ENCODE peak calls at places on chromosomes 7 and 10, in four cellular contexts. B, M, X and W are unnamed samples.

GRCh38 chr7:37489703-37490102 is 41.0 kb upstream of the ELMO1 start:
- DNase-seq in X (no peak), M (no peak), B (no peak), W (no peak)

GRCh38 chr7:106979551-106980357 is 64.8 kb upstream of the PRKAR2B start:
- DNase-seq in B (peak; percentile 62), X (no peak), M (no peak), W (no peak)

GRCh38 chr10:93445097-93445960 is 36.8 kb downstream of the MYOF start:
- DNase-seq in M (peak; percentile 84), B (no peak), X (peak; percentile 97), W (no peak)

GRCh38 chr10:117320050-117320665 is 55.1 kb downstream of the PDZD8 start:
- DNase-seq in X (peak; percentile 23), M (no peak), B (peak; percentile 16), W (no peak)

GRCh38 chr7:134943785-134944400 is 42.4 kb upstream of the AGBL3 start:
- DNase-seq in M (peak; percentile 19), X (peak; percentile 57), B (no peak), W (peak; percentile 52)

GRCh38 chr10:18402766-18403346 is 248.5 kb downstream of the NSUN6 start:
- DNase-seq in B (no peak), X (no peak), M (no peak), W (no peak)

GRCh38 chr7:151116603-151117002 is 30.3 kb downstream of the AGAP3 start:
- DNase-seq in M (no peak), X (no peak), B (no peak), W (no peak)

GRCh38 chr7:119900996-119901395 is 372.0 kb upstream of the KCND2 start:
- DNase-seq in M (no peak), X (no peak), B (no peak), W (no peak)

GRCh38 chr10:126538439-126539140 is 131.9 kb downstream of the C10orf90 start:
- DNase-seq in B (no peak), X (no peak), M (no peak), W (no peak)

GRCh38 chr10:18651324-18652007 is at the start of gene NSUN6:
- DNase-seq in X (peak; percentile 82), B (peak; percentile 89), M (peak; percentile 75), W (no peak)

GRCh38 chr7:76310102-76310957 is 7.9 kb downstream of the HSPB1 start:
- DNase-seq in B (peak; percentile 50), X (no peak), M (no peak), W (no peak)

GRCh38 chr10:124242365-124242764 is 149.0 kb upstream of the CHST15 start:
- DNase-seq in B (no peak), X (no peak), M (no peak), W (no peak)

GRCh38 chr7:74174606-74175082 is 488 bp downstream of the EIF4H start:
- DNase-seq in X (peak; percentile 30), B (no peak), M (no peak), W (no peak)

GRCh38 chr10:27747096-27747451 is 1.5 kb upstream of the MKX start:
- DNase-seq in X (no peak), B (no peak), M (no peak), W (no peak)

GRCh38 chr7:140990193-140990962 is 24.4 kb downstream of the MRPS33 start:
- DNase-seq in B (no peak), X (no peak), M (no peak), W (no peak)

GRCh38 chr7:46844486-46844885 is 737.4 kb downstream of the TNS3 start:
- DNase-seq in X (no peak), M (no peak), B (no peak), W (no peak)

GRCh38 chr10:132237871-132238270 is 51.1 kb downstream of the DPYSL4 start:
- DNase-seq in B (no peak), X (no peak), M (no peak), W (no peak)

GRCh38 chr10:18104223-18104872 is 35.9 kb upstream of the CACNB2 start:
- DNase-seq in M (peak; percentile 28), B (peak; percentile 20), X (peak; percentile 23), W (peak; percentile 5)

GRCh38 chr7:97272237-97272975 is 154.9 kb downstream of the SDHAF3 start:
- DNase-seq in M (no peak), B (no peak), X (no peak), W (no peak)

GRCh38 chr7:151330656-151331055 is 11.0 kb upstream of the NUB1 start:
- DNase-seq in B (no peak), M (no peak), X (no peak), W (no peak)

GRCh38 chr10:97333601-97334369 is 744 bp downstream of the FRAT2 start:
- DNase-seq in X (no peak), B (peak; percentile 51), M (no peak), W (no peak)

GRCh38 chr7:116426428-116427156 is 72.9 kb upstream of the CAV2 start:
- DNase-seq in B (no peak), M (peak; percentile 93), X (no peak), W (peak; percentile 93)

GRCh38 chr7:140593583-140593982 is 47.0 kb downstream of the DENND2A start:
- DNase-seq in B (no peak), M (no peak), X (no peak), W (no peak)

GRCh38 chr7:151742713-151743480 is 134.0 kb downstream of the PRKAG2 start:
- DNase-seq in B (no peak), X (no peak), M (no peak), W (no peak)

DNA sequence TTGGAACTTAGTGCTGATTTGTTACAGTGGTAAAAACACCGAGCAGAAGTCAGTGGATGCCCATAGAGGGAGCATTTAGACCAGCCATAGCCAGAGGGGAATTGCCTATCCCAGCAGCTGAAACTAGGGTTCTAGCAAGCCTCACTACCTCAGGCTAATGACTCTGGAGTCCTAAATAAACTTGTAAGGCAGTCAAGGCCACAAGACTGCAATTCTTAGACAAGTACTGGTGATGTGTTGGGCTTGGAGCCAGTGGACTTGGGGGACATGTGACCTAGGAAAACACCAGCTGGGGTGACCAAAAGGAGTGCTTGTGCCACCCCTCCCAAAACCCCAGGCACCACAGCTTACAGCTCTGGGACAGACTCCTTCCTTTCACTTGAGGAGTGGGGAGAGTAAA is 209.0 kb downstream of the MAGI2 start:
- DNase-seq in X (no peak), B (no peak), M (no peak), W (no peak)
- TF ChIP-seq TCF7L2 in X (no peak), B (no peak), M (no peak), W (no peak)

DNA sequence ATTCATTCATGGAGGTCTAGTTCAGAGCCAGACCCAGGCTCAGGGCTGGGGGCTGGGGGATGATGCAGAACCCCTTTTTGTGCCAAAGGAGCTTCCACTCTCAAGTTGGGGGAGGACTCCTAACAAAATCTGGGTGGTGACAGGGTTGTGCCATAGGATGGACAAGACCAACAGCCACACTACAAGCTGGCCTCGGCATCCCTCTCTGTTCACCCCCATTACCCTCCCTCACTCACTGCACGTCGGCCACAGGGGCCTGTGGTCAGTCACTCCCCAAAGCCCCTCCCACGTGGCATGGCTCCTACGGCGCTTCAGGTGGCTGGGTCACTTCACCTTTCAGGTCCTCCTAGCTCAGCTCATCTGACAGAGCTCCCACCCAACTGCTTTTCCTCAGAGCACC is 348.7 kb upstream of the ZMIZ1 start:
- DNase-seq in M (no peak), B (no peak), X (no peak), W (no peak)
- TF ChIP-seq TCF7L2 in M (no peak), B (no peak), X (no peak), W (no peak)

GRCh38 chr10:100962346-100963080 is 6.8 kb upstream of the SEMA4G start:
- DNase-seq in X (no peak), B (no peak), M (no peak), W (no peak)

GRCh38 chr10:100967332-100967731 is 2.0 kb upstream of the SEMA4G start:
- DNase-seq in B (no peak), X (no peak), M (no peak), W (no peak)

GRCh38 chr10:100966887-100967286 is 2.4 kb upstream of the SEMA4G start:
- DNase-seq in M (no peak), B (no peak), X (no peak), W (no peak)

GRCh38 chr10:100965820-100966219 is 3.5 kb upstream of the SEMA4G start:
- DNase-seq in M (no peak), X (no peak), B (no peak), W (no peak)

DNA sequence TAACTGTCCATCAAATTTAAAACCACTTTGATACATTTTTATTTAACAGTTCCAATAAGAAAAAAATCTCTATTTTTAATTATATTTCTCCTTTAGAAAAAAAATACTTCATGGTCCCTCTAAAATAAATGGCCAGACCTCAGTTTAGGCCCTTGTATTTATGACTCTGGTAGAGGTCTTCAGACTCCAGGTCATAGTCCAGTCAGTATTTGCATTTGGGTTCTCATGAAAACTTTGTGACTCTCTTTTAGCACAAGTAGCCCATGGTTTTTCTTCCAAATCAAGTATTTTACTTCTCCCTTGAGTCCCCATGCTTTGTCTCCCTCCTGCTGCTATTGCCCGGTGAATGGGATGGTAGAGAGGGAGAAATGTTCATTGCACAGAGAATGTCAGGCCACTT is 5.5 kb upstream of the SEMA4G start:
- DNase-seq in M (no peak), B (no peak), X (no peak), W (no peak)
- TF ChIP-seq TCF7L2 in M (no peak), B (no peak), X (no peak), W (no peak)

GRCh38 chr7:12630615-12630884 is 56.9 kb upstream of the ARL4A start:
- DNase-seq in B (no peak), M (no peak), X (no peak), W (no peak)
- TF ChIP-seq TCF7L2 in B (no peak), M (no peak), X (no peak), W (no peak)

GRCh38 chr10:51156913-51157312 is 82.6 kb downstream of the PRKG1 start:
- DNase-seq in B (no peak), X (no peak), M (no peak), W (no peak)
- TF ChIP-seq TCF7L2 in B (no peak), X (no peak), M (no peak), W (no peak)

DNA sequence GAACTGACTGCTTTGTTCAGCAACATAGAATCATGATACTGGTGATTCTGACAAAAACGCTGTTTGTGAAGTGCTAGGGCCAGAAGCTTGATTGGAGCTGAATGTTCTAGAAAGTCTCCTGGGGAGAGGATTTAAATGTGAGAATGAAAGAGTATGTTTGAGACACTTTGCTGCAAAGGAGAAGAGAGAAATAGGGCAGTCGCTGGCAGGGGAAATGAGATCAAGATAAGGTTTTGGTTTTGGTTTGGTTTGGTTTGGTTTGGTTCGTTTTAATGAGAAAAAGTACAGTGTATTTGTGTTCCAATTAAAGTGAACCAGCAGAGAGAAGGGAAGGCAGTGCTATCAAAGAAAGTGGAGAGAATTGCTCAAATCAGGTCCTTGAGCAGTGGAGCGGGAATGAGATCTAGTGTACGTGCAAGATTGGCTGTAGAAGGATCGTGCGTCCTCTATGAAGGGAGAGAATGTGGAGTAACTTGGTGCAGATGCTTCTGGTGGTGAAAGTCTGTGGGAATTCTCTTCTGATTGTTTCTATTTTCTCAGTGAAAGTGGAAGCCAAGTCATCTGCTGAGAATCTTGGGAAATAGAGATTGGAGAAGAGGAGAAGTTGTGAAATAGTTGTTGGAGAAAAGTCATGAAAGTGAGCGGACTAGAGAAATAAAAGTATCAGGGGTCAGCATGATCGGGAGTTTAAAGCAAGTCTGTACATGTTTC is 270.5 kb downstream of the CCDC3 start:
- DNase-seq in X (no peak), B (no peak), M (no peak), W (no peak)
- TF ChIP-seq TCF7L2 in X (no peak), B (no peak), M (no peak), W (no peak)